ENCODE peak calls at places on chromosomes 16 and 17, in seven cellular contexts. P is stimulated activated CD8-positive, alpha-beta memory T cell treated with anti-CD3 and anti-CD28 coated beads, Interleukin-7, amount 100 ng/mL, for 4 hours; F is globus pallidus; D is activated CD8-positive, alpha-beta T cell treated with anti-CD3 and anti-CD28 coated beads, Interleukin-2, amount 10 ng/mL, durations not matched to agents 7 days and 5 days; G is fibroblast of mammary gland; S is activated gamma-delta T cell treated with anti-CD3 and anti-CD28 coated beads, Interleukin-2, amount 50 U/mL, for 16 hours; Z is HuH-7. J is an unnamed sample.

GRCh38 chr16:49498241-49499017 is 124.8 kb downstream of the C16orf78 start:
- DNase-seq in P (no peak), F (no peak), D (no peak), G (no peak), S (no peak), Z (no peak), J (no peak)

GRCh38 chr17:4426499-4427208 is 7.1 kb upstream of the SPNS3 start:
- DNase-seq in P (no peak), F (no peak), D (no peak), G (no peak), S (no peak), Z (no peak), J (no peak)

GRCh38 chr17:73101031-73101430 is 8.5 kb upstream of the SLC39A11 start:
- DNase-seq in P (no peak), F (no peak), D (no peak), G (no peak), S (no peak), Z (no peak), J (no peak)

GRCh38 chr16:64304376-64304775 is 817.5 kb downstream of the CDH11 start:
- DNase-seq in P (no peak), F (no peak), D (no peak), G (no peak), S (no peak), Z (no peak), J (no peak)

GRCh38 chr16:2151188-2152091 is 3.0 kb downstream of the RAB26 start:
- DNase-seq in P (no peak), F (no peak), D (no peak), G (peak; percentile 38), S (no peak), Z (no peak), J (peak; percentile 32)

GRCh38 chr16:2019500-2019899 is at the start of gene NPW:
- DNase-seq in P (no peak), F (no peak), D (peak; percentile 38), G (no peak), S (no peak), Z (peak; percentile 69), J (no peak)

GRCh38 chr16:66918803-66919568 is at the start of gene CDH16:
- DNase-seq in P (no peak), F (no peak), D (no peak), G (no peak), S (no peak), Z (no peak), J (no peak)

GRCh38 chr17:1077536-1078061 is 80.7 kb downstream of the TIMM22 start:
- DNase-seq in P (no peak), F (no peak), D (no peak), G (no peak), S (no peak), Z (no peak), J (no peak)

GRCh38 chr17:65593092-65593869 is 31.8 kb upstream of the AXIN2 start:
- DNase-seq in P (no peak), F (no peak), D (no peak), G (no peak), S (no peak), Z (no peak), J (no peak)

GRCh38 chr17:34163681-34164080 is 91.4 kb upstream of the CCL2 start:
- DNase-seq in P (no peak), F (no peak), D (no peak), G (peak; percentile 31), S (no peak), Z (no peak), J (peak; percentile 24)

GRCh38 chr17:10652984-10653680 is 4.0 kb downstream of the MYH3 start:
- DNase-seq in P (no peak), F (peak; percentile 15), D (peak; percentile 23), G (peak; percentile 29), S (no peak), Z (no peak), J (no peak)

GRCh38 chr16:83701494-83701893 is 106.3 kb upstream of the HSBP1 start:
- DNase-seq in P (no peak), F (no peak), D (peak; percentile 61), G (peak; percentile 8), S (no peak), Z (peak; percentile 66), J (peak; percentile 49)

GRCh38 chr16:29025218-29025617 is 40.4 kb downstream of the LAT start:
- DNase-seq in P (no peak), F (no peak), D (no peak), G (no peak), S (no peak), Z (no peak), J (no peak)

GRCh38 chr17:63764701-63765100 is 8.7 kb downstream of the CCDC47 start:
- DNase-seq in P (no peak), F (no peak), D (no peak), G (no peak), S (no peak), Z (no peak), J (no peak)

GRCh38 chr17:40461036-40461721 is 17.9 kb downstream of the IGFBP4 start:
- DNase-seq in P (no peak), F (no peak), D (no peak), G (peak; percentile 81), S (no peak), Z (no peak), J (no peak)

GRCh38 chr16:83533193-83533592 is 274.6 kb upstream of the HSBP1 start:
- DNase-seq in P (no peak), F (no peak), D (no peak), G (peak; percentile 23), S (no peak), Z (no peak), J (peak; percentile 6)

J was measured in HT-29.